ENCODE peak calls at places on chromosome 20, in five cellular contexts. E is psoas muscle, O is A673, W is heart left ventricle, C is left ventricle myocardium inferior. L is an unnamed sample. For H3K27me3, the result is how much of the 10 kb centered on the place peaks cover.

GRCh38 chr20:11850901-11851300 is 66.8 kb upstream of the BTBD3 start:
- DNase-seq in W (no peak), E (no peak), O (no peak), C (no peak), L (no peak)

GRCh38 chr20:50014570-50015562 is 32.1 kb downstream of the SNAI1 start:
- DNase-seq in C (no peak), W (no peak), E (no peak), O (no peak), L (no peak)

GRCh38 chr20:32823078-32823477 is 3.3 kb downstream of the MAPRE1 start:
- DNase-seq in C (no peak), E (no peak), W (no peak), O (peak), L (peak)

GRCh38 chr20:51172558-51173428 is 149.9 kb upstream of the KCNG1 start:
- DNase-seq in O (peak), C (no peak), E (no peak), W (no peak), L (no peak)

GRCh38 chr20:59576216-59576953 is 28.0 kb upstream of the PHACTR3 start:
- DNase-seq in E (no peak), O (no peak), W (no peak), C (no peak), L (no peak)

GRCh38 chr20:19308151-19308550 is 95.7 kb downstream of the SLC24A3 start:
- DNase-seq in W (no peak), O (no peak), E (no peak), C (no peak), L (no peak)

GRCh38 chr20:25177890-25178321 is 17.6 kb upstream of the ENTPD6 start:
- DNase-seq in E (no peak), O (no peak), C (no peak), W (no peak), L (peak)

GRCh38 chr20:3248167-3248992 is 9.4 kb upstream of the SLC4A11 start:
- DNase-seq in E (peak), W (peak), C (peak), O (peak), L (peak)

GRCh38 chr20:50425076-50425475 is 85.1 kb upstream of the PTPN1 start:
- DNase-seq in E (peak), O (peak), C (no peak), W (no peak), L (no peak)

GRCh38 chr20:43987531-43987930 is 72.9 kb downstream of the TOX2 start:
- DNase-seq in C (no peak), E (no peak), W (no peak), O (peak), L (no peak)

GRCh38 chr20:10185741-10186558 is 32.7 kb upstream of the SNAP25 start:
- DNase-seq in O (no peak), W (no peak), C (no peak), E (no peak), L (no peak)

GRCh38 chr20:14498809-14499208 is 161.4 kb upstream of the FLRT3 start:
- DNase-seq in W (no peak), O (no peak), E (no peak), C (no peak), L (peak)

DNA sequence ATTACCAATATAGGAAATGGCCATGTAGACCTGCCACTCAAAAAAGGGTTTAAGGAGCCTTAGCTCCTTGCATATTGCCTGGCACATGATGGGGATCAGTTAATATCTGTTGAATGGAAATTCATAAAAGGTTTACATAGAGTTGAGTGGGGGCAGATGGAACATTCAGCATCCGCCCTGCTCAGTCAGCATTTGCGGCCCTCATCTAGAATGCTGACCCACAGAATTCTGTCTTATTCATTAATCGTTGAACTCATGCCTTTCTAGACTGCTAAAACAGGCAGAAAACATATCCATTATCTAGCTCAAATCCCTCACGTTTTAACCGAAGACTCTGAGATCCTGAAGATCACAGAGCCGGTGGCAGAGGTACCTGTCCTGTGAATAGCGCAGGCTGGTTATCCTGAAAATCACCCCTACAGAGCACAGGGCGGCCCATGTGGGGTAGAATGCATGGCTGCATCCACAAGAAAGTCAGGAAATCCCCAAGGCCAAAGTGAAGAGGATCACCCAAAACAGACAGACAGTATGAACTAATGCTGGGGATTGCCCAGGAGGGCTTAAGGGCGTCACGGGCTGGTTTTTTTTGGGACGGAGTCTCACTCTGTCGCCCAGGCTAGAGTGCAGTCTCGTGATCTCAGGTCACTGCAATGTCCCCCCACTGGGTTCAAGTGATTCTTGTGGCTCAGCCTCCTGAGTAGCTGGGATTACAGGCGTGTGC is 59.9 kb downstream of the CNBD2 start:
- DNase-seq in C (no peak), O (no peak), W (no peak), E (no peak), L (no peak)
- H3K27me3 ChIP-seq in C (under half), O (under half), W (under half), E (under half), L (under half)

DNA sequence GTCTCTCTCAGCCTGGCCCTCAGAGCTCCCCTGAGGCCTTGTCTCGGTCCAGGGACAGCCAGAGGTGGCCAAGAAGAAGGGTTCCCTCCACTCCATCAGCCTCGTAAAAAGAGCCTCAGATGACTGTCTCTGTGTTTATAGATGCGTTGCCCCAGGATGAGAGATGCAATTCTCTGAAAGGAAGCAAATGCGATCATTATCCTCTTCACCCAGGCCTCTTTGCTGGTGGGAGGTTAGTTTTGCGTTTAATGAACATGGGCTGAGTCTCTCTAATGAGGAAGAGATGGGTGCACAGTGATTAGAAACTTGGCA is 90.4 kb downstream of the YTHDF1 start:
- DNase-seq in C (no peak), O (no peak), W (no peak), E (no peak), L (no peak)
- H3K27me3 ChIP-seq in C (half or more), O (half or more), W (under half), E (under half), L (under half)

GRCh38 chr20:61797971-61798411 is 267.7 kb downstream of the TAF4 start:
- DNase-seq in E (no peak), O (no peak), W (no peak), C (no peak), L (no peak)

GRCh38 chr20:61800359-61801064 is 265.2 kb downstream of the TAF4 start:
- DNase-seq in C (no peak), O (no peak), W (no peak), E (no peak), L (no peak)

GRCh38 chr20:61798632-61799031 is 267.0 kb downstream of the TAF4 start:
- DNase-seq in O (peak), C (no peak), W (no peak), E (no peak), L (no peak)

GRCh38 chr20:61799928-61800327 is 265.8 kb downstream of the TAF4 start:
- DNase-seq in W (no peak), C (no peak), E (no peak), O (no peak), L (no peak)

GRCh38 chr20:61799394-61799923 is 266.2 kb downstream of the TAF4 start:
- DNase-seq in W (no peak), E (no peak), C (no peak), O (no peak), L (no peak)
- H3K27me3 ChIP-seq in W (under half), E (under half), C (half or more), O (under half), L (under half)

DNA sequence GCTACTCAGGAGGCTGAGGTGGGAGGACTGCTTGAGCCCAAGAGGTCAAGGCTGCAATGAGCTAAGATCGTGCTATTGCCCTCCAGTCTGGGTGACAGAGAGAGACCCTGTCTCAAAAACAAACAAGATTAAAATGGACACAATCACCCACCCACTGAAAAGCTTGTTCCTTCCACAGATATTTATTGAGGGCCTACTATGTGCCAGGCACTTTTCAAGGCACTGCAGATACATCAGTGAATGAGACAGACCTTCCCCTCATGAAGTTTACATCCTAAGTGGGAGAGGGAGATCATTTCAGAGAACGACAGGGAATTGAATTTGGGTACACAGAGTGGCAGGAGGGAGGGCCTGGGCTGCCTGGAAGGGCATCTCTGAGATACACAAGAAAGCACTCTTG is 14.4 kb downstream of the RSPO4 start:
- DNase-seq in C (no peak), O (no peak), E (no peak), W (no peak), L (no peak)
- H3K27me3 ChIP-seq in C (half or more), O (under half), E (under half), W (under half), L (under half)

GRCh38 chr20:20370087-20370575 is 2.2 kb downstream of the INSM1 start:
- DNase-seq in O (peak), E (no peak), C (no peak), W (no peak), L (no peak)
- H3K27me3 ChIP-seq in O (half or more), E (under half), C (half or more), W (half or more), L (under half)

GRCh38 chr20:57317316-57317788 is 12.3 kb upstream of the SPO11 start:
- DNase-seq in O (no peak), E (no peak), W (no peak), C (no peak), L (no peak)
- H3K27me3 ChIP-seq in O (under half), E (under half), W (under half), C (half or more), L (under half)

DNA sequence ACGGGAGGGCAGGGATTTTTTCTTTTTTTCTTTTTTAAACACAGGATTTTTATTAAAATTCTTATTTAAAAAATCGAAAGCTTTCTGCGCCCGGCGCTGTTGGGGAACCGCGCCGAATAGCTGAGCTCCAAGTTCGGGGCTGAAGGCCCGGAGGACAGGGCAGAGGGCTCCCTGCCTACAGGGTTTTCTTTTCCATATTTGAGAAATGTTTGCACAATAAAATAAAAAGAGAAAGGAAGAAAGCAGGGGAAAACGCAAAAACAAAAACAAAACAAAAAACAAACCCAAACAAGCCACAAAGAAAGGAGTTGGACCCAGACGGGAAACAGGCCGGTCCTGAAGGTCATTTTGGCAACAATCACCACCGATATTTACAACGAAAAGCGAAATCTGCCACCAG is 2.9 kb downstream of the NKX2-2 start:
- DNase-seq in W (no peak), O (peak), C (no peak), E (no peak), L (no peak)
- H3K27me3 ChIP-seq in W (half or more), O (under half), C (half or more), E (under half), L (half or more)